ENCODE peak calls at places on chromosomes 13 and 19, in eight cellular contexts. T is HCT116, U is Karpas-422, P is MM.1S, G is PC-9, F is GM23248, Q is GM23338, K is SK-N-SH. C is an unnamed sample.
A peak's percentile ranks its signal among the peaks of the same experiment; 100 is the strongest.

GRCh38 chr19:1873524-1874473 is 10.4 kb upstream of the KLF16 start:
- DNase-seq in F (no peak), P (no peak), U (no peak), G (no peak), Q (no peak), T (no peak), K (peak; percentile 75), C (no peak)

GRCh38 chr13:108195861-108196260 is 19.5 kb downstream of the LIG4 start:
- DNase-seq in Q (no peak), K (no peak), U (no peak), P (no peak), T (no peak), F (no peak), G (no peak), C (no peak)

GRCh38 chr13:48950507-48950886 is 25.2 kb upstream of the FNDC3A start:
- DNase-seq in G (no peak), Q (no peak), P (no peak), T (peak; percentile 15), F (peak; percentile 28), K (no peak), U (no peak), C (no peak)

GRCh38 chr13:31875134-31875533 is 135.8 kb downstream of the RXFP2 start:
- DNase-seq in G (no peak), P (no peak), F (no peak), Q (no peak), T (no peak), U (no peak), K (no peak), C (no peak)

GRCh38 chr19:50835785-50836542 is 2.6 kb upstream of the KLK15 start:
- DNase-seq in K (peak; percentile 96), T (peak; percentile 57), Q (peak; percentile 83), F (peak; percentile 79), P (peak; percentile 32), G (peak; percentile 67), U (peak; percentile 84), C (peak; percentile 91)

GRCh38 chr13:49240017-49240416 is 7.7 kb upstream of the CDADC1 start:
- DNase-seq in F (peak; percentile 76), P (peak; percentile 16), G (no peak), T (peak; percentile 24), K (no peak), Q (peak; percentile 67), U (peak; percentile 82), C (peak; percentile 32)

GRCh38 chr19:14366529-14366928 is 14.7 kb upstream of the ADGRE5 start:
- DNase-seq in F (peak; percentile 59), U (peak; percentile 92), G (peak; percentile 90), Q (peak; percentile 95), P (peak; percentile 93), T (peak; percentile 92), K (peak; percentile 51), C (peak; percentile 81)

GRCh38 chr13:99255241-99255640 is 2.9 kb downstream of the GPR18 start:
- DNase-seq in G (no peak), K (no peak), P (no peak), F (no peak), T (no peak), Q (no peak), U (no peak), C (no peak)

GRCh38 chr13:106028916-106029315 is 506.5 kb downstream of the EFNB2 start:
- DNase-seq in P (no peak), T (no peak), Q (no peak), F (peak; percentile 45), U (no peak), G (no peak), K (no peak), C (no peak)

GRCh38 chr19:38769635-38770211 is 3.6 kb downstream of the LGALS7 start:
- DNase-seq in T (peak; percentile 19), U (peak; percentile 64), Q (peak; percentile 79), G (no peak), K (peak; percentile 83), F (peak; percentile 90), P (peak; percentile 24), C (peak; percentile 79)

GRCh38 chr13:32660227-32660626 is 74.0 kb downstream of the PDS5B start:
- DNase-seq in K (no peak), U (peak; percentile 58), P (no peak), F (no peak), G (no peak), Q (no peak), T (no peak), C (peak; percentile 16)

GRCh38 chr19:35167251-35168119 is 12.9 kb downstream of the FXYD5 start:
- DNase-seq in P (no peak), F (no peak), Q (no peak), G (no peak), K (no peak), U (no peak), T (no peak), C (no peak)
- H3K27ac ChIP-seq in P (no peak overlapping the region), F (no peak overlapping the region), Q (no peak overlapping the region), G (peak overlapping the region; percentile 97), K (no peak overlapping the region), U (peak overlapping the region; percentile 49), T (no peak overlapping the region), C (no peak overlapping the region)

GRCh38 chr19:42285988-42286348 is 16.0 kb upstream of the PRR19 start:
- DNase-seq in G (no peak), U (no peak), T (no peak), K (no peak), F (no peak), P (no peak), Q (no peak), C (no peak)

GRCh38 chr19:42286349-42287016 is 15.4 kb upstream of the PRR19 start:
- DNase-seq in K (peak; percentile 54), U (peak; percentile 61), T (no peak), P (no peak), G (no peak), Q (no peak), F (peak; percentile 42), C (peak; percentile 36)

GRCh38 chr19:42284066-42284501 is 15.0 kb downstream of the CIC start:
- DNase-seq in G (no peak), K (peak; percentile 95), Q (peak; percentile 54), P (peak; percentile 84), U (peak; percentile 95), F (peak; percentile 90), T (no peak), C (peak; percentile 94)

GRCh38 chr19:42284641-42285341 is 15.7 kb downstream of the CIC start:
- DNase-seq in P (peak; percentile 14), K (no peak), Q (peak; percentile 39), T (no peak), G (no peak), U (peak; percentile 69), F (peak; percentile 38), C (peak; percentile 30)

GRCh38 chr19:42285546-42285945 is 16.4 kb upstream of the PRR19 start:
- DNase-seq in G (no peak), F (no peak), T (no peak), P (no peak), Q (no peak), U (peak; percentile 62), K (no peak), C (peak; percentile 8)
- H3K9me2 ChIP-seq in G (no peaks in the 10 kb centered on the region), F (no peaks in the 10 kb centered on the region), T (no peaks in the 10 kb centered on the region), P (no peaks in the 10 kb centered on the region), Q (no peaks in the 10 kb centered on the region), U (no peaks in the 10 kb centered on the region), K (no peaks in the 10 kb centered on the region), C (no peaks in the 10 kb centered on the region)

DNA sequence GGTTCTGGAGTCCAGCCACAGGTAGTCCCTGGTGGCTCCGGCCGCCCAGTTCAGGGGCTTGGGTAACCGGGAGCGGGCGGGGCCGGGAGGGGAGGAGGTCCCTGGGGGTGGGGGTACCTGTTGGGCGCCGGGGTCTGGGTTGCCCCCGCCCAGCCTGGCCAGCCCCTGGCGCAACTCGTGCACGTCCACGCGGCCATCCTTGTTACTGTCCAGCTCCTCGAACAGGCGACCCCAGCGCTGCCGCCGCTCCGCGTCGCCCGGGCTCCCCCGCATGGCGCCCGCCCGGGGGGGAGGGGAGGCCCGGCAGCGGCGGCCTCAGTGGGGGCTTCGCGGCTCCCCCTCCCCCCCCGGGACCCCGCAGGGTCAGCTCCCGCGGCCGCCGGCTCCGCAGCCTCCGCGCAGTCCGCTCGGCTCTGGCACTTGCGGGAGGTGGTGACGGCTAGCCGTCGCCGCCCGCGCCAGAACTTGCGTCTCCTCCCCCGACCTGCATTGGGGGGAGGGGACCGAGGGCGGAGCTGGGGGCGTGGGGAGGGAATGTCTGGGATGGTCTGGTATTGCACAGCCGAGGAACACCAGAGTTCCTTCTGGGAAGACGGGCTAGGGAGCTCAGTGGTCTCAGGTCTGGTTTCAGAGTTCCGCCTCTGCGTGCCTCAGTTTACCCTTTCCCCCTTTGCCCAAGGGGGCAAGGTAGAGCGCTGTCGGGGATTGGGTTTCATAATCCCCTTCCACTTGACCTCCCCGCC is at the start of gene SLC25A23:
- DNase-seq in G (no peak), K (peak; percentile 97), U (peak; percentile 89), Q (peak; percentile 82), F (peak; percentile 73), T (peak; percentile 61), P (peak; percentile 70), C (peak; percentile 87)
- H3K27ac ChIP-seq in G (peak within 1 kb of the TSS; percentile 88), K (no peak within 1 kb of the TSS), U (peak within 1 kb of the TSS; percentile 73), Q (peak within 1 kb of the TSS; percentile 94), F (no peak within 1 kb of the TSS), T (peak within 1 kb of the TSS; percentile 62), P (peak within 1 kb of the TSS; percentile 81), C (peak within 1 kb of the TSS; percentile 89)

GRCh38 chr13:39407786-39408185 is 195.2 kb downstream of the LHFPL6 start:
- DNase-seq in P (no peak), K (no peak), T (no peak), F (no peak), Q (no peak), G (no peak), U (no peak), C (no peak)

GRCh38 chr13:39406688-39407087 is 196.3 kb downstream of the LHFPL6 start:
- DNase-seq in U (peak; percentile 49), F (no peak), K (no peak), P (peak; percentile 78), G (no peak), T (no peak), Q (peak; percentile 61), C (no peak)

GRCh38 chr13:39407138-39407537 is 195.9 kb downstream of the LHFPL6 start:
- DNase-seq in P (no peak), U (no peak), Q (no peak), K (no peak), G (no peak), F (no peak), T (no peak), C (no peak)

GRCh38 chr13:39405107-39405506 is 197.9 kb downstream of the LHFPL6 start:
- DNase-seq in G (no peak), Q (no peak), U (no peak), F (peak; percentile 9), P (no peak), T (no peak), K (no peak), C (no peak)

DNA sequence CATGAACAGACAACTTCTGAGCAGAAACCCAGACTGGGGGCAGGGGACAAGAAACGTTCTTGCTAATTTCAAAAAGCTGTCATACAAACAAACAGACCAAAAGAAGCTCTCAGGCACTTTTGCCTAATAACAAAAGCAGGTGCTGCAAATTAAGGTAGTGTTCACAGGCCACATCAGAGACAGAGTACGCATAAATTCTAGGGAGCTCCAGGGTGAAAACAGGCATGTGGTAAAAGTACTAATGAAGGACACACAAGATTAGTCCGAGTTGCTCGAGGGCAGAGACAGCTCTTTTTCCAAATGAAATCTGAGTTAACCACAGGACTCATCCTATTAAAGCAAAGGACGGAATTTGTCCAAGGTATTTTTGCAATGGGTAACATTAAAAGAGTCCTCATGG is 197.4 kb downstream of the LHFPL6 start:
- DNase-seq in Q (no peak), K (no peak), T (no peak), U (no peak), G (no peak), P (no peak), F (no peak), C (no peak)
- H3K9me2 ChIP-seq in Q (no peaks in the 10 kb centered on the region), K (no peaks in the 10 kb centered on the region), T (no peaks in the 10 kb centered on the region), U (no peaks in the 10 kb centered on the region), G (no peaks in the 10 kb centered on the region), P (no peaks in the 10 kb centered on the region), F (no peaks in the 10 kb centered on the region), C (no peaks in the 10 kb centered on the region)